ENCODE peak calls at places on chromosome 18, in four cellular contexts. Y is endothelial cell of umbilical vein, M is GM12878, R is K562. P is an unnamed sample.

GRCh38 chr18:23918395-23919032 is 96.0 kb upstream of the TTC39C start:
- DNase-seq in M (no peak), R (peak; percentile 53), Y (peak; percentile 70), P (peak; percentile 56)

GRCh38 chr18:8871484-8871883 is 166.1 kb downstream of the MTCL1 start:
- DNase-seq in M (no peak), R (no peak), Y (no peak), P (no peak)

GRCh38 chr18:43774497-43774896 is 497.2 kb upstream of the SYT4 start:
- DNase-seq in M (no peak), Y (no peak), R (no peak), P (no peak)

GRCh38 chr18:74316257-74317180 is 880 bp downstream of the C18orf63 start:
- DNase-seq in Y (no peak), R (no peak), M (no peak), P (peak; percentile 84)

GRCh38 chr18:22494771-22495170 is 77.1 kb upstream of the CTAGE1 start:
- DNase-seq in M (no peak), Y (peak; percentile 70), R (no peak), P (peak; percentile 64)

GRCh38 chr18:68428026-68428425 is 286.9 kb downstream of the TMX3 start:
- DNase-seq in R (no peak), M (no peak), Y (peak; percentile 64), P (peak; percentile 93)

GRCh38 chr18:74108460-74108859 is 39.2 kb downstream of the FBXO15 start:
- DNase-seq in Y (no peak), R (no peak), M (no peak), P (no peak)

GRCh38 chr18:31291688-31292087 is 26.3 kb upstream of the DSG1 start:
- DNase-seq in Y (no peak), M (no peak), R (no peak), P (no peak)

GRCh38 chr18:22422909-22423548 is 5.3 kb upstream of the CTAGE1 start:
- DNase-seq in R (no peak), M (no peak), Y (peak; percentile 90), P (peak; percentile 87)

GRCh38 chr18:13388586-13389490 is 170.3 kb downstream of the LDLRAD4 start:
- DNase-seq in Y (no peak), M (no peak), R (no peak), P (no peak)
- TF ChIP-seq FOS in Y (no peak), M (no peak), R (no peak), P (no peak)

GRCh38 chr18:3528251-3528650 is 78.3 kb downstream of the TGIF1 start:
- DNase-seq in R (no peak), Y (no peak), M (no peak), P (no peak)
- TF ChIP-seq FOS in R (no peak), Y (no peak), M (no peak), P (no peak)

DNA sequence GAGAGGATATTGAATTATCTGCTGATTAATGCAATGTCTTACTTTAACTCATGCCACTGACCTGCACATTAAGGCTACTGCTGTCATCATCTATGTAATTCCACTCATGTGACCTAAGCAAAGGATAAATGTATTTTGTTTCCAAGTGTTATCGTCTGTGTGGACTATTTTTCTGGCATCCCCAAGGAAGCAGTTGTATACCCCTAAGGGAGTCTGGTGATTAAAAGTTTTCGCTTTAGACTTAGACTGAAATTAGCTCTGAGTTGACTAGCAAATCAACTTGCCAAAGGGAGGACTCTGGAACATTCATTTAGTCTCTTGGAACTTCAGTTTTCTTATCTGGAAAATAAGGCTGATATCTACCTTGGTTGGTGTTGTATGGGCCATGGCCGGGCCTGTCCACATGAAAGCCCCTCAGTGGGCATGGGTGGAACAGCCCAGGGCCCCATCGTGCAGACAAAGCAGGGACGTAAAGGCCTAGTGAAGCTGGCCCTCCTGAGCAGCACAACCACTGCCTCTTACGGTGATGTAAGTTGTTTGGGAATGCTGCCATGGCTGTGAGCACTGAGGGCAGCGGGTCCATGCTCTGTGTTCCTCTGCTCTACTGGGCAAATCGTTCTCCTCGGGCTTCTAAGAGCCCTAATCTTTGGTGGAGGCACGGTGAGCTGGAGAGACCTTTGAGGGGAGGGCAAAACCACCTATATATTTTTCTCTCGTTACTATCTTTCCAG is 144.4 kb upstream of the RNF152 start:
- DNase-seq in R (no peak), M (no peak), Y (no peak), P (no peak)
- TF ChIP-seq FOS in R (no peak), M (no peak), Y (no peak), P (no peak)

GRCh38 chr18:47888156-47888555 is 42.3 kb downstream of the SMAD2 start:
- DNase-seq in M (no peak), Y (no peak), R (no peak), P (no peak)

GRCh38 chr18:47881042-47881441 is 49.4 kb downstream of the SMAD2 start:
- DNase-seq in Y (no peak), R (no peak), M (no peak), P (no peak)

GRCh38 chr18:47881752-47882455 is 48.6 kb downstream of the SMAD2 start:
- DNase-seq in R (no peak), Y (no peak), M (no peak), P (peak; percentile 61)

GRCh38 chr18:47882641-47883040 is 47.8 kb downstream of the SMAD2 start:
- DNase-seq in M (no peak), R (no peak), Y (no peak), P (peak; percentile 55)

DNA sequence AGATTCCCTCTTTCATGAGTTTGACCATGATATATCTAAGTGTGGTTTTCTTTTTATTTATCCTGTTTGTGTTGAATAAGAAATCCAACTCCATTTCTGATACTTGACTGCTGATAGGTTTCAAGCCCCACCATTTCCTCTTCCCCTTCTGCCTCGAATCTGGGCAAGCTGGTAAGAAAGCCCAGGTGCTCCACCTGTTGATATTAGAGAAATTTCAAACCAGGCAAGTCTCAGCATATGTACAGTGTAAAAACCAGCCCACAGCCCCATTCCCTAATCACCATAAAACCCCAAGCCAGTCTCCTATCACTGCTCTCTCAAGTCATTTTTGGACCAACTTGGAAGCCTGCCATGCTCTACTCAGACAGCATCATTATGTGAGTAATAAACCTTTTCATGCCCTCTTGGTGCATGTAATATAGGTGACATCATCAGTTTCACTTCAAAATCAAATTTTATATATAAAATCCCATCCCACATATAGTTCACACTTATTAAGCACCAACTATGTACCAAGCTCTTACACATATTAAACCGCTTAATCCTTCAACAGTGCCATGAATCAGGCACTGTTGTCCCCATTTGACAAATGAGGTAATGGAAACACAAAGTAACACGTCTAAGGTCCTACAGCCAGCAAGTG is 46.6 kb downstream of the SMAD2 start:
- DNase-seq in M (no peak), Y (peak; percentile 11), R (no peak), P (peak; percentile 76)
- TF ChIP-seq FOS in M (no peak), Y (no peak), R (no peak), P (no peak)